ENCODE peak calls at places on chromosomes 3 and 15, in eight cellular contexts. R is CD8-positive, alpha-beta memory T cell; T is fibroblast of mammary gland; J is psoas muscle; Y is body of pancreas; I is AG09309; M is tibial nerve; K is epithelial cell of proximal tubule. B is an unnamed sample.

GRCh38 chr3:158104346-158105020 is 1.7 kb downstream of the SHOX2 start:
- DNase-seq in I (no peak), Y (no peak), K (no peak), M (no peak), J (no peak), R (no peak), T (peak; percentile 13), B (no peak)

GRCh38 chr15:62824111-62824737 is 218.3 kb upstream of the TPM1 start:
- DNase-seq in K (no peak), I (no peak), J (no peak), M (no peak), R (no peak), T (peak; percentile 68), Y (no peak), B (no peak)

GRCh38 chr3:141877911-141878310 is 1.5 kb downstream of the ATP1B3 start:
- DNase-seq in J (no peak), K (no peak), M (no peak), T (peak; percentile 57), R (no peak), I (no peak), Y (no peak), B (no peak)

GRCh38 chr3:116005404-116005803 is 382.1 kb downstream of the GAP43 start:
- DNase-seq in T (peak; percentile 99), Y (peak; percentile 35), J (no peak), M (no peak), I (peak; percentile 96), R (no peak), K (peak; percentile 97), B (no peak)

GRCh38 chr3:10942806-10943205 is 49.7 kb upstream of the SLC6A1 start:
- DNase-seq in I (no peak), M (no peak), K (no peak), R (no peak), T (no peak), Y (no peak), J (no peak), B (no peak)

GRCh38 chr15:33028495-33028894 is 166.0 kb downstream of the FMN1 start:
- DNase-seq in R (no peak), Y (no peak), M (no peak), J (no peak), K (no peak), I (no peak), T (peak; percentile 66), B (no peak)

GRCh38 chr3:9067352-9067975 is 104.2 kb upstream of the RAD18 start:
- DNase-seq in T (peak; percentile 74), J (no peak), I (peak; percentile 27), M (peak; percentile 71), Y (peak; percentile 65), K (peak; percentile 12), R (no peak), B (no peak)

GRCh38 chr15:34584996-34585395 is 1.5 kb upstream of the GOLGA8B start:
- DNase-seq in J (no peak), I (no peak), R (no peak), K (no peak), M (no peak), T (no peak), Y (no peak), B (no peak)

GRCh38 chr15:90685688-90686434 is 31.3 kb upstream of the BLM start:
- DNase-seq in R (no peak), K (no peak), I (no peak), J (no peak), Y (no peak), M (no peak), T (no peak), B (no peak)

GRCh38 chr3:52400275-52400793 is 44.6 kb downstream of the SEMA3G start:
- DNase-seq in Y (peak; percentile 40), I (no peak), R (no peak), J (peak; percentile 41), T (no peak), K (no peak), M (no peak), B (no peak)

GRCh38 chr3:55159711-55160110 is 231.9 kb upstream of the LRTM1 start:
- DNase-seq in I (no peak), T (no peak), J (no peak), M (no peak), K (no peak), R (no peak), Y (no peak), B (no peak)

GRCh38 chr15:29333261-29333660 is 63.6 kb upstream of the NSMCE3 start:
- DNase-seq in M (no peak), K (no peak), R (no peak), T (no peak), J (no peak), I (no peak), Y (no peak), B (no peak)

GRCh38 chr3:1092061-1092460 is 763 bp upstream of the CNTN6 start:
- DNase-seq in J (no peak), M (no peak), I (no peak), K (no peak), T (no peak), R (no peak), Y (no peak), B (no peak)

GRCh38 chr3:3296858-3297430 is 117.5 kb upstream of the CRBN start:
- DNase-seq in T (no peak), Y (no peak), J (no peak), R (no peak), M (no peak), I (no peak), K (no peak), B (no peak)

GRCh38 chr3:39272191-39272590 is 7.6 kb downstream of the CX3CR1 start:
- DNase-seq in I (no peak), R (no peak), T (no peak), K (no peak), M (no peak), Y (no peak), J (no peak), B (peak; percentile 47)

GRCh38 chr3:4674216-4674615 is 181.1 kb downstream of the ITPR1 start:
- DNase-seq in I (peak; percentile 42), J (no peak), T (peak; percentile 56), Y (no peak), M (no peak), R (no peak), K (no peak), B (no peak)

GRCh38 chr15:83404143-83404542 is 43.0 kb upstream of the SH3GL3 start:
- DNase-seq in J (no peak), T (no peak), Y (no peak), M (no peak), R (no peak), I (no peak), K (no peak), B (no peak)

GRCh38 chr3:16841906-16842709 is 42.6 kb upstream of the PLCL2 start:
- DNase-seq in Y (peak; percentile 54), J (peak; percentile 65), I (no peak), R (peak; percentile 86), M (no peak), T (no peak), K (no peak), B (peak; percentile 76)

GRCh38 chr3:13076255-13076654 is 3.0 kb upstream of the IQSEC1 start:
- DNase-seq in I (no peak), M (no peak), T (no peak), J (no peak), K (no peak), Y (no peak), R (no peak), B (no peak)

GRCh38 chr3:13078158-13078905 is 5.1 kb upstream of the IQSEC1 start:
- DNase-seq in J (peak; percentile 46), K (no peak), I (no peak), R (peak; percentile 58), Y (peak; percentile 79), M (no peak), T (no peak), B (no peak)

GRCh38 chr3:13079510-13079909 is 6.3 kb upstream of the IQSEC1 start:
- DNase-seq in T (no peak), I (no peak), J (no peak), Y (no peak), K (no peak), M (no peak), R (no peak), B (no peak)

GRCh38 chr3:13079051-13079450 is 5.8 kb upstream of the IQSEC1 start:
- DNase-seq in R (no peak), Y (no peak), I (no peak), J (peak; percentile 46), K (no peak), T (no peak), M (no peak), B (no peak)

GRCh38 chr3:13077431-13078157 is 4.4 kb upstream of the IQSEC1 start:
- DNase-seq in R (no peak), K (no peak), T (peak; percentile 19), I (peak; percentile 13), M (no peak), Y (peak; percentile 74), J (peak; percentile 87), B (peak; percentile 80)
- H3K4me3 ChIP-seq in R (no peak overlapping the region), K (no peak overlapping the region), T (no peak overlapping the region), I (no peak overlapping the region), M (no peak overlapping the region), Y (no peak overlapping the region), J (no peak overlapping the region), B (no peak overlapping the region)

DNA sequence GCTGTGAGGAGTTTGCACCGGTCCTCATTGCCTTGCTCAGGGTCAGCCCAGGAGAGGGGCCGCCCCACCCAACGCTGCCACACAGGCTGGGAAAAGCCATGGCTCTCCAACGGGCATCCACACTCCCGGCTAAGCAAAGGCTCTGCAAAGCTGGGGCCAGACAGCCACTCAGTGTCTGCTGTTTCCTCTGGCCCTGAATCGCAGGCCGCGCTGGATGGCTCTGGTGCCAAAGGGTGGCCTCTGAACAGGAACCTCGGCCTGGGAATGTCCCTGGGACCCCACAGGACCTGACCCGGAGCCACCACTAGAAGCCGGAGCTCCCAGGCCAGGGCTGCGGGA is 42.9 kb downstream of the RPN1 start:
- DNase-seq in M (no peak), T (no peak), K (no peak), R (no peak), J (no peak), I (no peak), Y (no peak), B (no peak)
- H3K4me3 ChIP-seq in M (peak overlapping the region; percentile 34), T (peak overlapping the region; percentile 53), K (peak overlapping the region; percentile 64), R (peak overlapping the region; percentile 61), J (peak overlapping the region; percentile 82), I (peak overlapping the region; percentile 57), Y (peak overlapping the region; percentile 30), B (peak overlapping the region; percentile 51)

GRCh38 chr3:133512416-133513089 is 60.9 kb upstream of the CDV3 start:
- DNase-seq in K (no peak), R (no peak), J (no peak), T (no peak), M (no peak), I (no peak), Y (no peak), B (no peak)
- H3K4me3 ChIP-seq in K (no peak overlapping the region), R (no peak overlapping the region), J (no peak overlapping the region), T (no peak overlapping the region), M (no peak overlapping the region), I (no peak overlapping the region), Y (no peak overlapping the region), B (no peak overlapping the region)

DNA sequence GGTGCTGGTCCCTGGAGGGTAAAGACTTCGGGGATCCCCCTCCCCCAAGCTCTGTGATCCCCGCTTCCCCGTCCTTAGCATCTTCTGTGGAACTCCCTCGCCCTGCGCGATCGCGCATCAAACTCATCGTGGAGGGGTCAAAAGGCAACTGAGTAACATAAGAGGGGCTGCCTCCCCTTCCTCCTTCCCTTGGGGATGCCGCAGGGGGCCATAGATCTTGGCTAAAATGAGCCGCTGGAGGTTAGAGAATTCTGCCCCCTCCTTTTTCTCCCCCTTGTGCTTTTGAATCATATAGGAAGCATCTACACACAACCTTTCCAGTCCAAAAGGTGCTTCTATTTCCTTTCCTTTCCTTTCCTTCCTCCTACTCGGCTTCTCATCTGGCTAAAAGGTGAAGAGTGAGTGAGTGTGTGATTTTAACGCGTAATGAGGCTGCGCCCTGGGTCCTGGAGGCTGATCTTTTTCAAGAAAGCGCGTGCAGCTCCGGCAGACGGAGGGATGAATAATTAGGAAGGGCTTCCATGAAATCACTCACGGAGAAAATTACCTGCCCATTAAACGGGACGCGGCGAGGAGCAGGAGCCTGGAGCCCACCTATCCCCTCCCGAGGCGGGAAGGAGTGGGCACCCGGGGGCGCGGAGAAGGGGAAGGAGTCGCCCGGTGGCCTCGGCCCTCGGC is 832 bp upstream of the ROBO2 start:
- DNase-seq in T (peak; percentile 6), I (no peak), J (no peak), Y (peak; percentile 8), R (no peak), K (no peak), M (no peak), B (no peak)
- H3K4me3 ChIP-seq in T (no peak overlapping the region), I (peak overlapping the region; percentile 76), J (peak overlapping the region; percentile 56), Y (peak overlapping the region; percentile 19), R (no peak overlapping the region), K (peak overlapping the region; percentile 45), M (peak overlapping the region; percentile 33), B (peak overlapping the region; percentile 82)